ENCODE peak calls at places on chromosomes 11 and 22, in nine cellular contexts. Q, E, D, M, C, G, X, Y and L are unnamed samples.

GRCh38 chr11:70729949-70730348 is 331.6 kb downstream of the CTTN start:
- DNase-seq in Q (no peak), E (no peak), D (no peak), M (no peak), C (no peak), G (no peak), X (no peak), Y (no peak), L (no peak)

GRCh38 chr11:57116654-57117053 is 65.1 kb upstream of the LRRC55 start:
- DNase-seq in Q (no peak), E (no peak), D (no peak), M (peak), C (no peak), G (peak), X (peak), Y (peak), L (peak)

GRCh38 chr11:63017306-63017974 is 1.8 kb upstream of the SLC22A8 start:
- DNase-seq in Q (no peak), E (no peak), D (no peak), M (no peak), C (no peak), G (no peak), X (no peak), Y (no peak), L (no peak)

GRCh38 chr11:2693271-2693833 is 6.4 kb downstream of the KCNQ1OT1 start:
- DNase-seq in Q (no peak), E (peak), D (no peak), M (no peak), C (no peak), G (no peak), X (no peak), Y (no peak), L (no peak)

GRCh38 chr11:132982769-132983168 is 549.5 kb downstream of the OPCML start:
- DNase-seq in Q (no peak), E (no peak), D (no peak), M (no peak), C (no peak), G (no peak), X (no peak), Y (no peak), L (no peak)

GRCh38 chr11:73323464-73323863 is 15.4 kb downstream of the ARHGEF17 start:
- DNase-seq in Q (peak), E (peak), D (peak), M (no peak), C (no peak), G (no peak), X (peak), Y (peak), L (no peak)

GRCh38 chr11:22802861-22803260 is 26.7 kb downstream of the SVIP start:
- DNase-seq in Q (no peak), E (no peak), D (no peak), M (no peak), C (no peak), G (no peak), X (no peak), Y (no peak), L (no peak)

GRCh38 chr11:45777127-45777969 is 27.6 kb upstream of the SLC35C1 start:
- DNase-seq in Q (no peak), E (peak), D (no peak), M (peak), C (no peak), G (no peak), X (no peak), Y (no peak), L (no peak)

GRCh38 chr11:65130631-65131416 is 3.5 kb downstream of the SYVN1 start:
- DNase-seq in Q (peak), E (no peak), D (no peak), M (no peak), C (no peak), G (no peak), X (no peak), Y (no peak), L (no peak)

GRCh38 chr11:72088076-72088806 is 7.6 kb downstream of the LRRC51 start:
- DNase-seq in Q (no peak), E (no peak), D (no peak), M (no peak), C (no peak), G (no peak), X (no peak), Y (no peak), L (no peak)

GRCh38 chr11:134466909-134467567 is 55.0 kb upstream of the B3GAT1 start:
- DNase-seq in Q (no peak), E (no peak), D (no peak), M (peak), C (no peak), G (no peak), X (no peak), Y (no peak), L (no peak)

GRCh38 chr22:29377979-29378378 is 10.4 kb downstream of the AP1B1 start:
- DNase-seq in Q (no peak), E (no peak), D (no peak), M (no peak), C (no peak), G (no peak), X (no peak), Y (no peak), L (no peak)

GRCh38 chr11:14386895-14387480 is 28.0 kb upstream of the RRAS2 start:
- DNase-seq in Q (no peak), E (peak), D (no peak), M (no peak), C (peak), G (no peak), X (peak), Y (peak), L (no peak)

GRCh38 chr22:38069372-38070249 is 12.4 kb downstream of the PICK1 start:
- DNase-seq in Q (no peak), E (peak), D (no peak), M (no peak), C (peak), G (no peak), X (peak), Y (peak), L (no peak)

GRCh38 chr11:1083621-1084551 is 9.2 kb downstream of the MUC2 start:
- DNase-seq in Q (peak), E (no peak), D (no peak), M (no peak), C (no peak), G (no peak), X (no peak), Y (no peak), L (no peak)

GRCh38 chr11:105181100-105181499 is 41.5 kb upstream of the CARD18 start:
- DNase-seq in Q (no peak), E (no peak), D (no peak), M (peak), C (no peak), G (no peak), X (peak), Y (no peak), L (no peak)